ENCODE peak calls at places on chromosomes 7 and 10, in six cellular contexts. F is SK-N-SH, J is K562, P is HepG2, O is GM12892, E is GM12878. T is an unnamed sample.

GRCh38 chr7:494261-494687 is 25.4 kb downstream of the PDGFA start:
- DNase-seq in E (no peak), J (peak), O (peak), P (no peak), F (peak), T (peak)

GRCh38 chr10:33952692-33953360 is 618.4 kb upstream of the NRP1 start:
- DNase-seq in P (no peak), E (no peak), F (no peak), O (no peak), J (no peak), T (no peak)

GRCh38 chr10:120172371-120172770 is 279.8 kb downstream of the SEC23IP start:
- DNase-seq in P (no peak), J (no peak), E (no peak), O (no peak), F (no peak), T (no peak)

GRCh38 chr10:77320852-77321496 is 316.6 kb downstream of the KCNMA1 start:
- DNase-seq in O (no peak), F (no peak), E (no peak), P (no peak), J (no peak), T (no peak)

GRCh38 chr10:115951242-115951641 is 321.8 kb downstream of the GFRA1 start:
- DNase-seq in O (no peak), F (no peak), J (no peak), E (no peak), P (no peak), T (no peak)

GRCh38 chr7:116494472-116494871 is 5.1 kb upstream of the CAV2 start:
- DNase-seq in O (no peak), F (no peak), P (no peak), J (no peak), E (no peak), T (no peak)

GRCh38 chr10:33333260-33334169 is 952 bp downstream of the NRP1 start:
- DNase-seq in E (no peak), J (no peak), F (no peak), P (no peak), O (no peak), T (peak)

GRCh38 chr7:73749931-73750776 is 11.6 kb upstream of the ABHD11 start:
- DNase-seq in O (no peak), J (no peak), E (no peak), P (no peak), F (no peak), T (no peak)

GRCh38 chr7:89049043-89049442 is 253.5 kb upstream of the TEX47 start:
- DNase-seq in P (no peak), J (no peak), O (no peak), E (no peak), F (no peak), T (no peak)

GRCh38 chr10:128186959-128187787 is 61.0 kb upstream of the MKI67 start:
- DNase-seq in O (no peak), P (no peak), E (no peak), J (no peak), F (peak), T (no peak)

GRCh38 chr10:23342213-23342884 is 2.2 kb downstream of the C10orf67 start:
- DNase-seq in E (no peak), J (no peak), P (no peak), F (no peak), O (no peak), T (no peak)

GRCh38 chr7:47266799-47267198 is 315.1 kb downstream of the TNS3 start:
- DNase-seq in P (peak), E (no peak), F (no peak), O (no peak), J (peak), T (no peak)

GRCh38 chr7:28272461-28272877 is 91.9 kb upstream of the JAZF1 start:
- DNase-seq in P (no peak), E (no peak), F (peak), J (peak), O (no peak), T (no peak)

GRCh38 chr7:52940511-52940910 is 94.9 kb upstream of the POM121L12 start:
- DNase-seq in E (no peak), F (no peak), P (no peak), J (no peak), O (no peak), T (no peak)

GRCh38 chr10:24603333-24603732 is 120.4 kb downstream of the ARHGAP21 start:
- DNase-seq in O (no peak), J (no peak), P (no peak), E (no peak), F (no peak), T (no peak)

GRCh38 chr10:78688945-78689935 is 379.5 kb upstream of the ZMIZ1 start:
- DNase-seq in P (no peak), O (no peak), E (no peak), F (peak), J (no peak), T (no peak)

GRCh38 chr10:130888493-130888892 is 423.0 kb downstream of the TCERG1L start:
- DNase-seq in F (no peak), P (no peak), E (no peak), J (no peak), O (no peak), T (no peak)

GRCh38 chr10:115989621-115990020 is 283.4 kb downstream of the GFRA1 start:
- DNase-seq in F (no peak), J (no peak), O (no peak), P (no peak), E (no peak), T (no peak)

DNA sequence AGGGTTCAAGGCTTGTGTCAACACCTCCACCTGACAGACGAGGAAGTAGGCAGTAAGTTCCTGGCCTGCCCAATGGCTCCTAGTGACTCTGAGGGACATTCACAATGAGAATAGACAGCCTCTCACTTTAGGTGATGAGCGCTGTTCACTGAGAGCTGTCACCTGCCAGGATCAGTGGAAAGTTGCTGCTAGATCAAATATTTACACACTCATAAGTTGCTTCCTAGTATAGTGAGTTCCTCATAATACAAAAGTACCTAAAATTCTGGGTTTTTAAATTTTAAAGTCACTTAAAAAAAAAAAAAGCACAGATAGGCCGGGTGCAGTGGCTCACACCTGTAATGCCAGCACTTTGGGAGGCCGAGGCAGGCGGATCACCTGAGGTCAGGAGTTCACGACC is 320.8 kb downstream of the PRPF18 start:
- DNase-seq in P (no peak), O (no peak), E (no peak), J (no peak), F (no peak), T (no peak)
- TF ChIP-seq TAF1 in P (no peak), O (no peak), E (no peak), J (no peak), F (no peak), T (no peak)

DNA sequence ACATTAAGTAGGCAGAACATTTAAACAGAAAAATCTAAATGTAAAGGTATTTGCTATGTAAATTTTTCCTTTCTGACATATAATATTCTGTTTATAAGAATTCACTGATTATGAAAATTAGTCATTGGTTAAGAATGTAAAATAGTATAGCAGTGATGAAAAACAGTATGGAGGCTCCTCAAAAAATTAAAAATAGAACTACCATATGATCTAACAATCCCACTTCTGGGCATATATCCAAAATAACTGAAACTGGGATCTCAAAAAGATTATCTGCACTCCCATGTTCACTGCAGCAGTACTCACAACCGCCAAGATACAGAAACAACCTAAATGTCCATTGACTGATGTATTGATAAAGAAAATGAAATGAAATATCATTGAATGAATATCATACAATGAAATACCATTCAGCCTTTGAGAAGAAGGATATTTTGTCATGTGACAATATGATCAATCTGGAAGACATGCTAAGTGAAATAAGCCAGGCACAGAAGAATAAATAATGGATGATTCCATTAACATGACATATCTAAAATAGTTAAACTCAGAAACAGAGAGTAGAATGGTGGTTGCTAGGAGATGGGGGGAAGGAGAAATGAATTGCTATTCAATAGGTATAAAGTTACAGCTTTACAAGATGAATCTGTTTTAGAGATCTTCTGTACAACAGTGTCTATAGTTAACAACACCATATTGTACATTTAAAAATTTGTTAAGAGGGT is 14.0 kb downstream of the C10orf88 start:
- DNase-seq in F (no peak), E (no peak), P (no peak), O (no peak), J (no peak), T (no peak)
- TF ChIP-seq TAF1 in F (no peak), E (no peak), P (no peak), O (no peak), J (no peak), T (no peak)

GRCh38 chr10:108424656-108425055 is 1260.2 kb upstream of the SORCS1 start:
- DNase-seq in F (no peak), E (no peak), P (no peak), O (no peak), J (no peak), T (no peak)
- TF ChIP-seq TAF1 in F (no peak), E (no peak), P (no peak), O (no peak), J (no peak), T (no peak)

DNA sequence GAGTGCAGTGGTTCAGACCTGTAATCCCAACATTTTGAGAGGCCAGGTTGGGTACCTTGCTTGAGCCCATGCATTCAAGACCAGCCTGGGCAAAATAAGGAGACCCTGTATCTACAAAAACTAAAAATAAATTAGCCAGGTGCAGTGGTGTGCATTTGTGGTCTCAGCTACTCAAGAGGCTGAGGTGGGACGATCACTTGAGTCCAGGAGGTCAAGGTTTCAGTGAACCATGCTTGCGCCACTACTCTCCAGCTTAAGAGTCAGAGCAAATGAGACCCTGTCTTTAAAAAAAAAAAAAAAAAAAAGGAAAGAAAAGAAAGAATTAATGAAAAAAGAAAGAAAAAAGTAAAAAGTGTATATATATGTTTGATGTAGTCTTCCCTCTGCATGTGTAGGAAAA is 24.7 kb downstream of the MICU1 start:
- DNase-seq in P (no peak), E (no peak), J (no peak), O (no peak), F (no peak), T (no peak)
- TF ChIP-seq TAF1 in P (no peak), E (no peak), J (no peak), O (no peak), F (no peak), T (no peak)

GRCh38 chr10:45480294-45480693 is 106.3 kb downstream of the ALOX5 start:
- DNase-seq in P (no peak), O (no peak), F (no peak), J (no peak), E (no peak), T (no peak)
- TF ChIP-seq TAF1 in P (no peak), O (no peak), F (no peak), J (no peak), E (no peak), T (no peak)

GRCh38 chr10:69498711-69499471 is 47.6 kb downstream of the TSPAN15 start:
- DNase-seq in J (no peak), O (no peak), P (no peak), F (no peak), E (no peak), T (no peak)

GRCh38 chr10:69496352-69497234 is 45.3 kb downstream of the TSPAN15 start:
- DNase-seq in F (no peak), P (no peak), O (no peak), E (no peak), J (no peak), T (no peak)

GRCh38 chr10:69497235-69497561 is 45.9 kb downstream of the TSPAN15 start:
- DNase-seq in P (no peak), F (no peak), O (no peak), E (no peak), J (no peak), T (no peak)

GRCh38 chr10:69495666-69496065 is 44.4 kb downstream of the TSPAN15 start:
- DNase-seq in F (no peak), J (no peak), E (no peak), O (no peak), P (no peak), T (no peak)

DNA sequence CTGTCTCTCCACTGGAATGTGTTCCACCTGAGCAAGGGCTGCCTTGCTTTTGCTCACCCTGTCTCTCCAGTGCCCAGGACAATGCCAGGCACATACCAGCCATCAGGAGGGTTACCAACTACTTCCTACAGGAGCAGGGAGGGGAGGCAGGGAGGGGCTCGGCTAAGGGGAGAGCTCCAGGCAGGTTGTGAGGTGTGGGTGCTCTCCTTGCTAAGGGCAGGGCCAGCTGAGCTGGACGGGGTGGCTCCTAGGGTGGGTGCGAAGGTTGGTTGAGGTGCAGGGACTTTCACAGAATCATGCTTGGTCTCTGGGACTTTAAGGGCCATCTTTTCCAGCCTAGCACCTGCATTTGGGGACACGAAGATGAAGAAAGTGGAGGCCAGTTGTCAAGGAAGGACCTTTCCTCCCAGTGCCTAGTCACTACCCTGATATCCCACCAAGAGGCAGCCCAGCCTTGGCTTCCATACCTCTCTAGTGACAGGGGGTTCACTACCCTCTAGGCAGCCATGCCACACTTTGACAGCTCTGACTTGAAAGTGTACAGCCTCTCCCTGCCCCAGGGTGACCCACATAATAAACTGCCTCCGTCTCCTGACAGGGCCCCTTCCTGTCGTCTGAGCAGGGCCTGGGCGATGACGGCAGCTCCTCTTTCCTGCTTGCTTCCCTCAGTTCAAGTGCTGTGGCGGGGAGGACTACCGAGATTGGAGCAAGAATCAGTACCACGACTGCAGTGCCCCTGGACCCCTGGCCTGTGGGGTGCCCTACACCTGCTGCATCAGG is 46.5 kb downstream of the TSPAN15 start:
- DNase-seq in E (no peak), F (no peak), J (no peak), O (no peak), P (no peak), T (no peak)
- TF ChIP-seq TAF1 in E (no peak), F (no peak), J (no peak), O (no peak), P (no peak), T (no peak)

DNA sequence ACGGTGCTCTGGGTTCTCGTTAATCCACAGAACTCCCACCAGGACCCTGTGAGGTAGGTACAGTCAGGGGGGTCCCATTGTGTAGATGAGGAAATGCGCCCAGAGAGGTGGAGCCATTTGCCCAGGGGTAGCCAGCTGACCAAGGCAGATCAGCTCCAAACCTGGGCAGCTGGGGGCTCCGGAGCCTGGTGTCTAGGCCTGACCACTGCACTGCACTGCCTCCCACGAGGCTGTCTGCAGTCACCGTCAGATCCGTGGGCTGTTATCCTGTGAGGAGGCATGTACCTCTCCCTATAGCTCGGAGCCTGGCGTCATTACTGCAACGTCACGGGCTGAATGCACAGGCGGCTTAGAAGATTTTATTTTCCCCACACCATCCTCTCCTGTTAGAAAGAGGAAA is 411.8 kb upstream of the FOXK1 start:
- DNase-seq in O (no peak), F (no peak), P (no peak), E (no peak), J (no peak), T (no peak)
- TF ChIP-seq TAF1 in O (no peak), F (no peak), P (no peak), E (no peak), J (no peak), T (no peak)

DNA sequence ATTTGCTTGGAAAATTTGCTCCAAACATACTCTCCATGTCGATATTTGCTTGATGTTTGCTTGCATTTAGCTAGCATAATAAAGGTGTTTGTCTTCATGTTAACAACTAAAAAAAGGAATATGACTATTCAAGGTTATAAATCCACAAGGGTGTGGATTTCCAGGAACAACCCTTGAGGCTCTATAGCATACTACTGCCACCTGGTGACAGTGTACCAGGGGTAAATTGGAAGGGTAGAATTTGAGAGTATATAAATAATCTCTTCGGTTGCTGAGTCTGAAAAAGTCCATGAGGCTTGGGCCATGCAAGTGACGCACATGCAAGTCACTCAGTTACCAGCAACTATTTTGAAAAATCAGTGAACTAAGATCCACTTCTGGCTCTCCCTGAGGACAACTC is 68.4 kb downstream of the SLIT1 start:
- DNase-seq in E (no peak), O (no peak), P (no peak), F (no peak), J (no peak), T (no peak)
- TF ChIP-seq TAF1 in E (no peak), O (no peak), P (no peak), F (no peak), J (no peak), T (no peak)

GRCh38 chr7:138092486-138093028 is 16.3 kb downstream of the AKR1D1 start:
- DNase-seq in P (no peak), E (no peak), F (no peak), J (no peak), O (no peak), T (no peak)

GRCh38 chr7:138099813-138100212 is 23.6 kb downstream of the AKR1D1 start:
- DNase-seq in E (no peak), P (no peak), F (no peak), J (no peak), O (no peak), T (no peak)

GRCh38 chr7:138095972-138096935 is 20.0 kb downstream of the AKR1D1 start:
- DNase-seq in J (no peak), O (no peak), P (no peak), E (no peak), F (no peak), T (no peak)

DNA sequence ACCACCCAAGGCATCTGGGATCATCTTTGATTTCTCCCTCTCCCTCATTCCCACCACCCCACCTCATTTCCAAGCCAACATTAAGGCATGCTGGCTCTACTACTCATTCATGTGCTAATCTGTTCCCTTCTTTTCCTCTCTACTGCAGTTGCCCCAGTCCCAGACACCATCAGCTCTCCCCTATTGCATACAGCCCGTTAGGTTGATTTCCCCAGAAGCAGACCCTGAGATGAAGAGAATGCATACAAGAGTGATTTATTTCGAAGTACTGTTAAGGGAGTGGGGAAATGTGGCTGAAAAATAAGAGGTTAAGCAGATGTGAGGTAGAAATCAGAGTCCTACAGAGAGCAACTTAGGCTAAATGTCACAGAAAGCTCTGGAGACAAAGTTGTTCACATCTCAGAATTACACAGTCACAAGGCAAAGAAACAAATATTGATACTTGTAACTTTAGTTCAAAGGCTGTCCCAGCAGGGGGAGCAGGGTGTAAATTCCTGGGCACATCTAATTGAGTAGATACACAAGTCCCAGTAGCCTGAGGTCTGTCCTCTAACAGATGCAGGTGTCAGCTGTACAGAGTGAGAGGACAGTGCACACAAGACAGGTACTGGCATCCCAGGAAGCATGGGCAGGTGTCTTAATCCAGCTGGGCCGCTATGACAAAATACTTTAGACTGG is 20.9 kb downstream of the AKR1D1 start:
- DNase-seq in P (peak), J (peak), O (no peak), E (no peak), F (peak), T (no peak)
- TF ChIP-seq TAF1 in P (no peak), J (no peak), O (no peak), E (no peak), F (no peak), T (no peak)